ENCODE peak calls at places on chromosome 17, in six cellular contexts. C is NCI-H1436, U is left lung, K is left cardiac atrium, H is fibroblast of the aortic adventitia, Z is amygdala. F is an unnamed sample.

GRCh38 chr17:67385122-67385988 is 8.3 kb downstream of the PITPNC1 start:
- DNase-seq in C (no peak), U (no peak), Z (no peak), K (no peak), H (no peak), F (no peak)

GRCh38 chr17:79338589-79338988 is 264.0 kb downstream of the ENGASE start:
- DNase-seq in Z (no peak), C (no peak), U (no peak), K (no peak), H (peak), F (peak)

GRCh38 chr17:54111576-54111975 is 288.8 kb downstream of the KIF2B start:
- DNase-seq in U (no peak), Z (no peak), K (no peak), H (no peak), C (no peak), F (no peak)

GRCh38 chr17:3472137-3472536 is 518 bp upstream of the SPATA22 start:
- DNase-seq in U (no peak), H (no peak), Z (no peak), K (no peak), C (no peak), F (no peak)

GRCh38 chr17:7133424-7133823 is 18.8 kb upstream of the ASGR2 start:
- DNase-seq in U (peak), C (no peak), H (no peak), Z (no peak), K (peak), F (no peak)

GRCh38 chr17:17304521-17304985 is 1.4 kb downstream of the NT5M start:
- DNase-seq in H (no peak), U (no peak), K (no peak), Z (no peak), C (no peak), F (no peak)

GRCh38 chr17:44451016-44451415 is 52.2 kb downstream of the GPATCH8 start:
- DNase-seq in C (no peak), K (no peak), U (no peak), H (no peak), Z (no peak), F (no peak)

GRCh38 chr17:43416998-43417891 is 18.5 kb downstream of the ARL4D start:
- DNase-seq in U (peak), C (peak), K (peak), Z (no peak), H (peak), F (no peak)

GRCh38 chr17:19397556-19398041 is 10.6 kb upstream of the MFAP4 start:
- DNase-seq in Z (no peak), K (no peak), U (peak), C (no peak), H (no peak), F (no peak)

GRCh38 chr17:2337811-2338657 is 733 bp downstream of the SGSM2 start:
- DNase-seq in U (peak), H (peak), C (peak), Z (peak), K (peak), F (peak)

GRCh38 chr17:78716814-78717393 is 65.2 kb downstream of the CYTH1 start:
- DNase-seq in K (peak), U (peak), H (peak), C (peak), Z (peak), F (peak)

GRCh38 chr17:7745748-7746470 is 28.4 kb downstream of the DNAH2 start:
- DNase-seq in K (peak), H (peak), C (no peak), Z (no peak), U (peak), F (no peak)

GRCh38 chr17:20999044-20999573 is 43.7 kb downstream of the USP22 start:
- DNase-seq in H (peak), U (peak), K (peak), C (no peak), Z (peak), F (no peak)

GRCh38 chr17:27810902-27811557 is 10.7 kb upstream of the NOS2 start:
- DNase-seq in K (no peak), C (no peak), Z (no peak), U (no peak), H (no peak), F (no peak)

GRCh38 chr17:44069974-44070454 is 521 bp upstream of the G6PC3 start:
- DNase-seq in H (peak), U (no peak), C (no peak), Z (no peak), K (no peak), F (no peak)

GRCh38 chr17:45092932-45093430 is 31.9 kb downstream of the NMT1 start:
- DNase-seq in U (peak), K (peak), Z (peak), H (peak), C (no peak), F (peak)

GRCh38 chr17:9750488-9750887 is 40.9 kb downstream of the DHRS7C start:
- DNase-seq in H (no peak), C (no peak), U (no peak), Z (no peak), K (no peak), F (no peak)

GRCh38 chr17:50640701-50641338 is 6.1 kb downstream of the ABCC3 start:
- DNase-seq in Z (no peak), U (peak), C (no peak), K (no peak), H (no peak), F (no peak)